ENCODE peak calls at places on chromosomes 1 and 21, in five cellular contexts. A is A549, G is HEK293T, X is IMR-90, K is HepG2. Z is an unnamed sample.

GRCh38 chr1:84689514-84690396 is 506 bp downstream of the SSX2IP start:
- DNase-seq in A (peak; percentile 39), G (no peak), X (peak; percentile 36), K (peak; percentile 35), Z (peak; percentile 37)

GRCh38 chr1:246591504-246591903 is 25.2 kb downstream of the CNST start:
- DNase-seq in A (no peak), G (no peak), X (no peak), K (no peak), Z (no peak)

GRCh38 chr1:44476891-44477290 is 71.8 kb downstream of the RNF220 start:
- DNase-seq in A (no peak), G (no peak), X (no peak), K (no peak), Z (no peak)

GRCh38 chr1:67732750-67733151 is 47.8 kb downstream of the GADD45A start:
- DNase-seq in A (no peak), G (no peak), X (peak; percentile 84), K (no peak), Z (peak; percentile 62)

GRCh38 chr1:4636644-4637380 is 17.6 kb upstream of the AJAP1 start:
- DNase-seq in A (no peak), G (no peak), X (no peak), K (no peak), Z (no peak)

GRCh38 chr1:1091344-1092148 is 17.4 kb upstream of the RNF223 start:
- DNase-seq in A (no peak), G (peak; percentile 57), X (no peak), K (no peak), Z (peak; percentile 56)

GRCh38 chr1:199857103-199857502 is 170.4 kb upstream of the NR5A2 start:
- DNase-seq in A (peak; percentile 73), G (no peak), X (peak; percentile 56), K (no peak), Z (no peak)

GRCh38 chr1:111768023-111768422 is 12.3 kb downstream of the DDX20 start:
- DNase-seq in A (no peak), G (no peak), X (no peak), K (no peak), Z (no peak)

GRCh38 chr1:243287652-243288051 is 31.8 kb downstream of the SDCCAG8 start:
- DNase-seq in A (peak; percentile 26), G (no peak), X (peak; percentile 93), K (no peak), Z (no peak)

GRCh38 chr1:40907899-40908298 is 45.7 kb upstream of the CITED4 start:
- DNase-seq in A (no peak), G (no peak), X (no peak), K (no peak), Z (no peak)

GRCh38 chr1:7941437-7941793 is 776 bp upstream of the TNFRSF9 start:
- DNase-seq in A (no peak), G (no peak), X (peak; percentile 46), K (no peak), Z (no peak)

GRCh38 chr1:79554620-79555160 is 548.2 kb upstream of the ADGRL4 start:
- DNase-seq in A (no peak), G (no peak), X (peak; percentile 2), K (no peak), Z (no peak)

GRCh38 chr1:53582211-53583020 is 123.2 kb downstream of the DMRTB1 start:
- DNase-seq in A (no peak), G (no peak), X (no peak), K (no peak), Z (peak; percentile 53)

DNA sequence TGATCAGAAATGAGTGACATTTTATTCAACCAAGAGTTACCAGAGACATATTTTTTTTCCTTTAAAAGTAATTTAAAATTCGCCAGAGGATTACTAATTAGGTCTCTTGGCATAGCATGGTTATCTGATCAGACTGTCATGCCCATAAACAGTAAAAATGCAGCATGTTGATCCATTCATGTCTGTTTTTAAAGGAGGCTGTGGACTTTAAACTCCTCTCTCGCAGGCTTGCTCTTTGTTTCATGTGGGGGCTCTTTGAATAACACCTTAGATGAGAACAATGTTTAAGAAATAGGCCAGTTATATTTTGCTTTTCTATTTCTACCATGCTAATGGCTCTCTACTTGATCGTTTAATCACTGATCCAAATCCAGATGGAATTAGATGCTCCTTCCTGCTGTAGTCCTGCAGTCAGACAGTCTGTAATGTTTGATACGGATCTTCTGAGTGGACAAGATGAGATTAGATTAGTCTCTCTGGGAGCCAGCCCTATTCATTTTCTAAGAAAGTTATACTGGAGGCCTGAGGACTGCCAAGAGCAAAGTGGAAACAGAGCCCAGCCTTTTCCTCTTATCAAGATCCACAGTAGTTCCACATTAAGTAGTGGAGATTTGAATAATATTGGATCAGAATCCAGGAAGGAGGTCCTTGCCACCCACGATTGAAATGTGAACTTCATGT is 197.4 kb downstream of the HS2ST1 start:
- DNase-seq in A (no peak), G (no peak), X (no peak), K (peak; percentile 69), Z (no peak)
- TF ChIP-seq BHLHE40 in A (no peak), G (no peak), X (no peak), K (no peak), Z (no peak)

GRCh38 chr1:60863131-60863530 is 219.2 kb upstream of the NFIA start:
- DNase-seq in A (no peak), G (no peak), X (no peak), K (no peak), Z (no peak)

GRCh38 chr1:60867782-60868181 is 214.6 kb upstream of the NFIA start:
- DNase-seq in A (no peak), G (peak; percentile 43), X (no peak), K (no peak), Z (no peak)

GRCh38 chr1:60866251-60866650 is 216.1 kb upstream of the NFIA start:
- DNase-seq in A (no peak), G (no peak), X (no peak), K (no peak), Z (no peak)

GRCh38 chr1:60866884-60867648 is 215.3 kb upstream of the NFIA start:
- DNase-seq in A (peak; percentile 8), G (no peak), X (no peak), K (no peak), Z (no peak)

GRCh38 chr1:60865146-60865545 is 217.2 kb upstream of the NFIA start:
- DNase-seq in A (no peak), G (no peak), X (no peak), K (no peak), Z (no peak)
- TF ChIP-seq BHLHE40 in A (no peak), G (no peak), X (no peak), K (no peak), Z (no peak)

GRCh38 chr1:34685225-34685624 is 69.6 kb upstream of the GJB5 start:
- DNase-seq in A (no peak), G (no peak), X (no peak), K (peak; percentile 62), Z (no peak)
- TF ChIP-seq BHLHE40 in A (no peak), G (no peak), X (no peak), K (no peak), Z (no peak)

GRCh38 chr1:225654277-225654597 is 1.3 kb upstream of the ENAH start:
- DNase-seq in A (peak; percentile 27), G (no peak), X (no peak), K (no peak), Z (no peak)

GRCh38 chr1:225653463-225654276 is 747 bp upstream of the ENAH start:
- DNase-seq in A (peak; percentile 75), G (peak; percentile 75), X (peak; percentile 73), K (peak; percentile 45), Z (no peak)

GRCh38 chr1:225651872-225652725 is 824 bp downstream of the ENAH start:
- DNase-seq in A (peak; percentile 59), G (peak; percentile 54), X (no peak), K (peak; percentile 49), Z (no peak)

GRCh38 chr1:225651376-225651871 is 1.5 kb downstream of the ENAH start:
- DNase-seq in A (peak; percentile 62), G (no peak), X (peak; percentile 51), K (no peak), Z (no peak)

GRCh38 chr1:225652726-225653462 is at the start of gene ENAH:
- DNase-seq in A (peak; percentile 88), G (peak; percentile 82), X (peak; percentile 76), K (peak; percentile 49), Z (peak; percentile 93)
- TF ChIP-seq BHLHE40 in A (no peak), G (no peak), X (no peak), K (no peak), Z (no peak)

DNA sequence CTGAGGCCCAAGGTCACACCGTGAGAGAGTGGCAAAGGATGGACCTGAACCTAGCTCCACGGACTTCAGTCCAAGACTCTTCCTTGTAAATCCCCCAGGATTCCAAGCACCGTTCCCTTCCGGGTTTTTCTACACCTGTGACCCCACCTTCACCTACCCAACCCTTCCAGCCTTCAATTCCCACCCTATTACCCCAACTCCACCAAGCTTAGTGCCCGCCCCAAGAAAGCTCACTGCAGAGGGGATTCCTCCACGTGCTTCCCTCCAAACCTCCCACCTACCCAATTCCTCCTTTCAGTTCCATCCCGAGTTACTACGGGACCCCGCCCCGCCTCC is 514 bp downstream of the SMG5 start:
- DNase-seq in A (peak; percentile 53), G (peak; percentile 48), X (no peak), K (no peak), Z (no peak)
- TF ChIP-seq BHLHE40 in A (no peak), G (no peak), X (no peak), K (no peak), Z (no peak)

GRCh38 chr21:26800001-26800400 is 45.2 kb downstream of the ADAMTS1 start:
- DNase-seq in A (no peak), G (no peak), X (peak; percentile 15), K (no peak), Z (no peak)

GRCh38 chr21:26797878-26798456 is 47.2 kb downstream of the ADAMTS1 start:
- DNase-seq in A (no peak), G (no peak), X (no peak), K (no peak), Z (no peak)

GRCh38 chr21:26801524-26801923 is 43.7 kb downstream of the ADAMTS1 start:
- DNase-seq in A (no peak), G (peak; percentile 25), X (peak; percentile 94), K (no peak), Z (no peak)

GRCh38 chr21:26800455-26801454 is 44.5 kb downstream of the ADAMTS1 start:
- DNase-seq in A (no peak), G (no peak), X (peak; percentile 42), K (no peak), Z (no peak)

DNA sequence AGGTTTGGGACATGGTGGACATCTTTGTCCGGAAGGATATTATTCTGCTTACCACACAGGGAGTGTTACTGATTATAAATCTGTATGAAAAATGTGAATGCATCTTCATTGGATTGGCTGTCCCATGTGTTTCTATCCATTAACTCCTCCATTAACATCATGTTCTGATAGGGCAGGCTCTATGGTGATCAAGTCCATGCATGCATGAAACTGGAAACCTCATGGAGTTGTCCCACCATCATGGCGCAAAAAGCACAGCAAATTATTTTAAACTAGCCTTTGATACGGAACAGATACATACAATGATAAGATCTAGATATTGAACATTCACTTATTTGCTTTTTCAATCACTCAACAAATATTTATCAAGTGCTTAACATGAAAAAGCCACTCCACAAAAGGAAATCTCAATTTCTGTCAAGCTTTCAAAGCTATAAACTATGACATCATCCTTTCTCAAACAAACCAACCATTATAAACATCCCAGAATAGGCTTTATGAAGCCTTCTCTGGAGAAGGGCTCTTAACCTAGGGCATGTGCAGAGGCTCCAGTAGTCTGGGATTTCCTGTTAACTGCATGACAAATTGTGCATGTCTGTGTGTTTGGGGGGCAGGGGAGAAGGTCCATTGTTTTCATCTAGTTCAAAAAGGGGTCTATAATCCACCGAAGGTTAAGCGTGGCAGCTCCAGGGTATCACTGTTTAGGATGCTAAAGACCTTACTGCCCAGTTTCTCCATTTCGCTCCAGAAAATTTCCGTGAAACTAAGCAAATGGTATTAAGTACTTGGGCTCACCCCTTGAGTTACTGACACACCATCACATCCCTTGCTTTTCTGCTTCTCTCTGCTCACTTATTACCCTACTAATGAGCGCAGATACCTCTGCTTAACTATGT is 46.1 kb downstream of the ADAMTS1 start:
- DNase-seq in A (no peak), G (no peak), X (peak; percentile 81), K (no peak), Z (no peak)
- TF ChIP-seq BHLHE40 in A (no peak), G (no peak), X (no peak), K (no peak), Z (no peak)

GRCh38 chr1:172588296-172589291 is 55.6 kb downstream of the SUCO start:
- DNase-seq in A (peak; percentile 30), G (no peak), X (peak; percentile 94), K (peak; percentile 15), Z (peak; percentile 41)
- TF ChIP-seq BHLHE40 in A (no peak), G (no peak), X (no peak), K (no peak), Z (no peak)

Z was measured in K562.